ENCODE peak calls at places on chromosomes 13 and 19, in five cellular contexts. I is GM12878, M is H1, F is K562, R is HepG2. K is an unnamed sample.

GRCh38 chr19:2425622-2426581 is 1.5 kb downstream of the TIMM13 start:
- DNase-seq in I (no peak), M (no peak), F (no peak), R (no peak), K (no peak)

GRCh38 chr19:46841458-46842083 is 9.1 kb downstream of the AP2S1 start:
- DNase-seq in I (no peak), M (no peak), F (peak), R (no peak), K (no peak)

GRCh38 chr13:113802761-113803160 is 43.7 kb downstream of the TMEM255B start:
- DNase-seq in I (no peak), M (no peak), F (no peak), R (no peak), K (peak)

GRCh38 chr19:49642488-49643035 is 553 bp downstream of the SCAF1 start:
- DNase-seq in I (no peak), M (no peak), F (no peak), R (no peak), K (no peak)

GRCh38 chr19:43524922-43525835 is 1.8 kb downstream of the ETHE1 start:
- DNase-seq in I (peak), M (peak), F (no peak), R (peak), K (peak)

GRCh38 chr13:24108615-24108965 is 51.9 kb upstream of the SPATA13 start:
- DNase-seq in I (no peak), M (no peak), F (no peak), R (no peak), K (no peak)

GRCh38 chr13:52371736-52372247 is 34.2 kb downstream of the THSD1 start:
- DNase-seq in I (no peak), M (no peak), F (no peak), R (peak), K (no peak)

GRCh38 chr13:101959016-101959415 is 442.8 kb downstream of the FGF14 start:
- DNase-seq in I (no peak), M (no peak), F (no peak), R (no peak), K (peak)

GRCh38 chr13:101556676-101557121 is 104.2 kb downstream of the ITGBL1 start:
- DNase-seq in I (no peak), M (no peak), F (no peak), R (no peak), K (no peak)

GRCh38 chr13:50400930-50401553 is 385.8 kb downstream of the KCNRG start:
- DNase-seq in I (no peak), M (no peak), F (no peak), R (peak), K (no peak)

GRCh38 chr19:18879579-18880373 is 16.2 kb downstream of the CERS1 start:
- DNase-seq in I (no peak), M (peak), F (peak), R (no peak), K (peak)

GRCh38 chr13:69761581-69761980 is 346.0 kb upstream of the ATXN8OS start:
- DNase-seq in I (no peak), M (no peak), F (no peak), R (no peak), K (no peak)

GRCh38 chr19:5200844-5201243 is 139.8 kb downstream of the PTPRS start:
- DNase-seq in I (no peak), M (no peak), F (no peak), R (no peak), K (no peak)

GRCh38 chr13:109858319-109858718 is 71.9 kb upstream of the IRS2 start:
- DNase-seq in I (no peak), M (no peak), F (no peak), R (no peak), K (no peak)
- TF ChIP-seq USF2 in I (no peak), M (no peak), F (no peak), R (no peak), K (no peak)

GRCh38 chr19:10454267-10454666 is 33.9 kb downstream of the PDE4A start:
- DNase-seq in I (no peak), M (peak), F (peak), R (no peak), K (peak)
- TF ChIP-seq CREB1 in I (no peak), M (no peak), F (no peak), R (no peak), K (no peak)

GRCh38 chr19:53086949-53087348 is 16.3 kb downstream of the ZNF160 start:
- DNase-seq in I (no peak), M (no peak), F (no peak), R (no peak), K (no peak)
- TF ChIP-seq USF2 in I (no peak), M (no peak), F (no peak), R (no peak), K (no peak)

DNA sequence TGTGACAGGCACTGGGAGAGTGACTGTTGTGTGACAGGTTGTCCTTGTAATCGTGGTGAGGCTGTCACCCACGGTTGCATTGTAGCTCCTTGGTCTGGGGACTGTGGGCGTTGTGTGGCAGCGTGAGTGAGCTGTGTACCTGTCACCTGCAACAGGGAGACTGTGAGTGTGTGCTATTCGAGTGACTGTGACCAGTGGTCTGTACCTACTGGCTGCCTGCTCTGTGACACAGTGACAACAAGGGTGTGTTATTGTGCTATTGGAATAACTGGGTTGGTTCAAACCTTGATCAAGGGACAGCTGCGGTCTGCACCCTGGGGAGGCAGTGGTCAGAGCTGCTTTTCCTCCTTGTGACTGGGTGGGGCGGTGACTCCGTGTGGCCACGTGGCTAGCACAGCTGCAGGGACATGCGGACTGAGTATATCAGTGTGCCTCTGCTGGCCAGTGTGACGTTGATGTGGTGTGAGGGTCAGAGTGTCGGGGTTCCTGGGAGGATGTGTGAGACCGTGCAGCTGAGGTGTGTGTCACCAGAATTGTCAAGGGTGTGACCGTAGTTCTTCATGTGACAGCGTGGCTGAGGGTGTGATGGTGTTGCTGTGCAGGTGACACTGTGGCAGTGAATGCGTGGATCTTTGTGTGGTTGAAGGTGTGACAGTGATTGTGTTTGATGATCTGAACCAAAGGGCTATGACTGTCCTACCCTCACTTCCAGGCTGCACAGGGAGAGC is 10.1 kb upstream of the NFIX start:
- DNase-seq in I (no peak), M (no peak), F (peak), R (peak), K (no peak)
- TF ChIP-seq CREB1 in I (no peak), M (no peak), F (peak), R (peak), K (no peak)

GRCh38 chr13:48233886-48234488 is 981 bp downstream of the ITM2B start:
- DNase-seq in I (peak), M (no peak), F (no peak), R (no peak), K (no peak)
- TF ChIP-seq USF2 in I (no peak), M (no peak), F (no peak), R (no peak), K (no peak)

GRCh38 chr13:27194895-27195764 is 23.5 kb upstream of the USP12 start:
- DNase-seq in I (no peak), M (no peak), F (peak), R (no peak), K (no peak)
- TF ChIP-seq CREB1 in I (no peak), M (no peak), F (no peak), R (no peak), K (no peak)

GRCh38 chr13:44015133-44015532 is 135.4 kb downstream of the LACC1 start:
- DNase-seq in I (no peak), M (no peak), F (no peak), R (no peak), K (no peak)
- TF ChIP-seq USF2 in I (no peak), M (no peak), F (no peak), R (no peak), K (no peak)